ENCODE peak calls at places on chromosomes 12 and 14, in ten cellular contexts. A, Q, J, G, R, T, H, W, V and M are unnamed samples.

GRCh38 chr12:50151047-50151687 is 16.0 kb downstream of the CERS5 start:
- DNase-seq in J (no peak), G (no peak), Q (no peak), H (no peak), A (no peak), W (no peak), V (no peak), R (no peak), T (no peak), M (peak)

GRCh38 chr12:79127268-79127895 is 262.8 kb downstream of the SYT1 start:
- DNase-seq in J (no peak), G (no peak), V (no peak), A (no peak), R (no peak), W (no peak), Q (no peak), T (no peak), H (no peak), M (peak)

GRCh38 chr12:126069549-126070165 is 1004.4 kb downstream of the AACS start:
- DNase-seq in Q (peak), H (no peak), J (no peak), W (peak), V (peak), R (no peak), A (peak), T (no peak), G (peak), M (peak)

GRCh38 chr14:102390064-102390463 is 27.3 kb downstream of the TECPR2 start:
- DNase-seq in R (no peak), Q (no peak), G (no peak), W (no peak), H (no peak), J (no peak), V (no peak), A (no peak), T (no peak), M (peak)

GRCh38 chr12:75437564-75437963 is 43.0 kb upstream of the GLIPR1 start:
- DNase-seq in R (no peak), H (no peak), V (no peak), A (no peak), W (no peak), T (no peak), G (no peak), Q (peak), J (no peak), M (peak)

GRCh38 chr14:78070344-78070743 is 99.8 kb upstream of the NRXN3 start:
- DNase-seq in V (no peak), R (no peak), J (no peak), T (no peak), W (no peak), G (no peak), A (no peak), Q (no peak), H (no peak), M (no peak)

GRCh38 chr12:106114084-106115068 is 24.4 kb downstream of the NUAK1 start:
- DNase-seq in G (no peak), T (no peak), H (no peak), A (no peak), W (no peak), V (no peak), J (peak), R (no peak), Q (no peak), M (peak)

GRCh38 chr14:76780058-76780345 is 18.7 kb downstream of the VASH1 start:
- DNase-seq in R (no peak), J (no peak), Q (no peak), W (no peak), A (no peak), H (peak), T (no peak), V (no peak), G (no peak), M (no peak)

GRCh38 chr14:61460853-61461611 is 139.7 kb downstream of the PRKCH start:
- DNase-seq in G (no peak), V (peak), H (no peak), W (no peak), T (peak), J (no peak), R (peak), A (no peak), Q (peak), M (no peak)

GRCh38 chr12:47316609-47317049 is 236.9 kb upstream of the AMIGO2 start:
- DNase-seq in R (no peak), V (no peak), G (no peak), H (no peak), T (no peak), J (no peak), A (no peak), W (peak), Q (no peak), M (peak)

GRCh38 chr12:16600525-16600924 is 5.4 kb downstream of the LMO3 start:
- DNase-seq in J (no peak), W (peak), V (peak), T (no peak), R (no peak), A (no peak), Q (no peak), H (no peak), G (peak), M (no peak)

GRCh38 chr12:3842517-3842916 is 30.7 kb downstream of the PARP11 start:
- DNase-seq in R (no peak), A (no peak), H (no peak), T (no peak), G (no peak), Q (no peak), V (no peak), W (no peak), J (no peak), M (no peak)

GRCh38 chr14:100547633-100548294 is 39.5 kb downstream of the BEGAIN start:
- DNase-seq in V (peak), R (no peak), Q (peak), H (no peak), T (no peak), A (peak), W (peak), J (peak), G (peak), M (peak)

GRCh38 chr14:100608586-100609330 is 21.5 kb upstream of the BEGAIN start:
- DNase-seq in J (no peak), T (no peak), H (no peak), W (no peak), A (no peak), V (no peak), G (no peak), R (no peak), Q (no peak), M (no peak)

GRCh38 chr12:64950899-64951298 is 126.5 kb downstream of the TBC1D30 start:
- DNase-seq in V (no peak), J (no peak), R (no peak), Q (no peak), W (no peak), G (no peak), A (no peak), T (no peak), H (no peak), M (no peak)

GRCh38 chr14:104770851-104771272 is 17.9 kb downstream of the SIVA1 start:
- DNase-seq in J (no peak), Q (no peak), W (no peak), G (no peak), A (no peak), V (no peak), H (no peak), R (no peak), T (no peak), M (no peak)

GRCh38 chr12:12723681-12724420 is 6.7 kb downstream of the CDKN1B start:
- DNase-seq in Q (peak), A (no peak), G (no peak), V (no peak), R (peak), H (peak), W (no peak), T (peak), J (peak), M (no peak)

GRCh38 chr14:24187538-24187915 is 1.1 kb downstream of the IPO4 start:
- DNase-seq in H (peak), G (no peak), R (no peak), Q (no peak), T (no peak), V (no peak), W (no peak), A (no peak), J (no peak), M (no peak)

GRCh38 chr12:118830251-118830650 is 151.1 kb upstream of the SRRM4 start:
- DNase-seq in T (no peak), R (no peak), J (no peak), A (no peak), W (no peak), V (no peak), Q (no peak), H (no peak), G (no peak), M (no peak)

GRCh38 chr14:60183724-60184596 is 18.8 kb upstream of the DHRS7 start:
- DNase-seq in A (no peak), T (peak), J (no peak), V (peak), G (peak), R (peak), Q (peak), H (no peak), W (peak), M (peak)

GRCh38 chr12:2264622-2265306 is 212.0 kb downstream of the CACNA1C start:
- DNase-seq in G (no peak), R (no peak), J (no peak), Q (no peak), H (no peak), V (no peak), W (no peak), T (no peak), A (no peak), M (peak)

GRCh38 chr12:13099910-13100609 is 3.4 kb downstream of the GSG1 start:
- DNase-seq in J (no peak), A (no peak), H (no peak), W (no peak), V (no peak), R (no peak), Q (no peak), G (no peak), T (no peak), M (no peak)

GRCh38 chr12:48998497-48999353 is 450 bp downstream of the DDN start:
- DNase-seq in R (no peak), G (no peak), J (peak), H (no peak), T (no peak), Q (no peak), A (no peak), W (no peak), V (no peak), M (no peak)

GRCh38 chr14:23556700-23557440 is 799 bp downstream of the THTPA start:
- DNase-seq in W (no peak), Q (no peak), T (no peak), H (peak), R (no peak), J (no peak), V (no peak), G (no peak), A (no peak), M (no peak)

GRCh38 chr12:87074801-87075200 is 818.6 kb upstream of the MGAT4C start:
- DNase-seq in V (no peak), J (no peak), R (no peak), T (no peak), A (no peak), H (no peak), G (no peak), W (no peak), Q (no peak), M (no peak)

GRCh38 chr12:23221066-23221465 is 596.1 kb downstream of the ETNK1 start:
- DNase-seq in W (peak), R (no peak), H (no peak), Q (no peak), J (no peak), A (no peak), G (peak), V (no peak), T (no peak), M (no peak)

GRCh38 chr12:54394281-54394719 is 9.8 kb upstream of the ZNF385A start:
- DNase-seq in A (peak), J (no peak), H (no peak), T (no peak), G (peak), R (no peak), Q (peak), W (peak), V (peak), M (peak)

GRCh38 chr12:93376436-93377251 is 1.1 kb upstream of the NUDT4 start:
- DNase-seq in W (no peak), T (no peak), R (no peak), J (peak), V (peak), Q (no peak), A (peak), H (no peak), G (no peak), M (peak)

GRCh38 chr14:64682173-64682710 is 22.0 kb upstream of the PLEKHG3 start:
- DNase-seq in V (no peak), R (no peak), T (no peak), W (no peak), J (peak), H (peak), G (no peak), A (no peak), Q (no peak), M (peak)

GRCh38 chr12:104426926-104427546 is 29.7 kb upstream of the CHST11 start:
- DNase-seq in A (no peak), H (no peak), J (no peak), T (no peak), W (no peak), G (no peak), R (no peak), Q (no peak), V (no peak), M (peak)

GRCh38 chr12:52436828-52437474 is 2.8 kb upstream of the KRT75 start:
- DNase-seq in G (no peak), A (no peak), W (no peak), V (no peak), R (no peak), J (no peak), T (no peak), H (no peak), Q (no peak), M (no peak)

GRCh38 chr12:88876867-88877266 is 296.6 kb upstream of the KITLG start:
- DNase-seq in J (no peak), V (no peak), T (no peak), G (no peak), H (no peak), Q (no peak), R (no peak), A (no peak), W (no peak), M (peak)